ENCODE peak calls at places on chromosomes 1 and 21, in seven cellular contexts. U is stomach, L is prostate gland, V is transverse colon, O is sigmoid colon, P is suprapubic skin, A is upper lobe of left lung. F is an unnamed sample.
A peak's percentile ranks its signal among the peaks of the same experiment; 100 is the strongest.

GRCh38 chr1:155255243-155256100 is at the start of gene ENTREP3:
- DNase-seq in P (peak; percentile 91), V (peak; percentile 89), U (peak; percentile 86), L (peak; percentile 89), A (peak; percentile 97), O (peak; percentile 95), F (no peak)

GRCh38 chr1:35390600-35391494 is 122.3 kb downstream of the ZMYM4 start:
- DNase-seq in V (no peak), A (no peak), O (no peak), U (no peak), P (no peak), L (no peak), F (no peak)

GRCh38 chr21:36396314-36396713 is 11.1 kb downstream of the CHAF1B start:
- DNase-seq in U (no peak), V (no peak), O (no peak), P (no peak), A (no peak), L (no peak), F (no peak)

GRCh38 chr21:40204956-40205355 is 337.7 kb downstream of the PCP4 start:
- DNase-seq in V (no peak), P (no peak), U (no peak), A (no peak), O (no peak), L (no peak), F (no peak)

GRCh38 chr1:1435094-1435903 is at the start of gene VWA1:
- DNase-seq in O (peak; percentile 88), P (no peak), U (peak; percentile 80), V (peak; percentile 84), L (peak; percentile 80), A (peak; percentile 96), F (no peak)

GRCh38 chr1:245337829-245338484 is 183.2 kb downstream of the KIF26B start:
- DNase-seq in U (peak; percentile 47), A (no peak), V (no peak), L (no peak), P (no peak), O (no peak), F (no peak)

GRCh38 chr1:5617179-5618015 is 374.8 kb downstream of the NPHP4 start:
- DNase-seq in O (no peak), P (peak; percentile 47), U (no peak), A (peak; percentile 19), L (no peak), V (no peak), F (no peak)

GRCh38 chr1:199149591-199149990 is 510.8 kb downstream of the PTPRC start:
- DNase-seq in U (no peak), L (no peak), V (no peak), P (no peak), A (no peak), O (no peak), F (no peak)

GRCh38 chr1:3501856-3502665 is 47.6 kb downstream of the ARHGEF16 start:
- DNase-seq in P (peak; percentile 99), O (peak; percentile 84), V (peak; percentile 21), U (peak; percentile 34), A (peak; percentile 89), L (peak; percentile 50), F (no peak)

GRCh38 chr21:34707876-34708325 is 39.1 kb downstream of the CLIC6 start:
- DNase-seq in U (no peak), O (no peak), A (no peak), P (no peak), V (no peak), L (no peak), F (no peak)

DNA sequence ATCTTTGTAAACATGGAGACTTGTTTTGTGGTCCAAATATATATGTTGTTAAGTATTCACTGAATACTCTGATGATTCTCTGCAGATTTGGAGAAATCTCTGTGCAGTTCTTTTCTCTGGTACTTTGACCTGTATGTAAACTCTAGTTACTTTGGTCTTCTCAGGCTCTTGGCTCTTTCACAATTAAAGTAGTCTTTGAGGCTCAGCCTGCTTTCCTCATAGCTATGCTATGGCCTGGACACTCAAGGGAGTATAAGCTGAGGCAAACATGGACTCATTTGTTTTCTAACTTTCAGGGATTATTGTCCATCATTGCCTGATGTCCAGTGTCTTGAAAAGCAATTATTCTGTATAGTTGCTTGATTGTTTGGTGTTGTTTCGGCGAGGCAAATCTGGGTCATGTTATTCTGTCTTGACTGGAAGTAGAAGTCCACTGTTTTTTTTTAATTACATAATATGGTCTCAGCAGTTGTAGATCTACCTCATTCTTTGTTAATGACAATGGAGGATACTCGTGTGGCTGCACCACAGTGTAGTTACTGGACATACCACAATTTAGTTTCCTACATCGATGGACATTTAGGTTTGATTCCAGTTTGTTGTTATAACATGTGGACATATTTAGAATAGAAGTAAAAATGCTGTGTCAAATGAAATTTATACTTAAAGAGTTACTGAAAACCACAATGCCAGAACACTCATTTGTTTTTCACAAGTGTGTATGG is 9.2 kb downstream of the PTBP2 start:
- DNase-seq in U (no peak), V (no peak), O (no peak), L (no peak), A (no peak), P (no peak), F (no peak)
- H3K9me3 ChIP-seq in U (no peaks in the 10 kb centered on the region), V (no peaks in the 10 kb centered on the region), O (no peaks in the 10 kb centered on the region), L (no peaks in the 10 kb centered on the region), A (no peaks in the 10 kb centered on the region), P (no peaks in the 10 kb centered on the region), F (no peaks in the 10 kb centered on the region)

DNA sequence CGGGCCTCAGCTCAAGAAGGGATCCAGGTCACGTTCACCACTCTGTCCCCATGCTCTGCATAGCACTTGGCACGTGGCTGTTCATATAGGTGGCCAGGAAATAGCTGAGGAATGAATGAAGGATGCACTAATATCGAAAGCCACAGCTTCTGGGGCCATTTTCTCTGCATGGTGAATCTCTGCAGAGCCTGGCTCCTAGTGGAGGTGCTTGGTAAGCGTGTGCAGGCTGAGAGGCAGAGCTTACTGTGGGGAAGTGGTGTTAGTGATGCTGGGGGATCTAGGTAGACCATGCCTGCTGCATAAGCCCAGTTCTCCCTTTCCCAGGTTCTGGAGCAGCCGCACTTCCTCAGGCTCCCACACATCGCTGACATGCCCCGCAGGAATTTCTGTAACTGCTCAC is 8.3 kb downstream of the CSRP1 start:
- DNase-seq in P (no peak), L (no peak), V (no peak), A (no peak), O (no peak), U (no peak), F (no peak)
- H3K4me1 ChIP-seq in P (peaks cover 88% of the 10 kb centered on the region), L (peaks cover 45% of the 10 kb centered on the region), V (peaks cover 84% of the 10 kb centered on the region), A (peaks cover 91% of the 10 kb centered on the region), O (no peaks in the 10 kb centered on the region), U (peaks cover 100% of the 10 kb centered on the region), F (peaks cover 23% of the 10 kb centered on the region)

DNA sequence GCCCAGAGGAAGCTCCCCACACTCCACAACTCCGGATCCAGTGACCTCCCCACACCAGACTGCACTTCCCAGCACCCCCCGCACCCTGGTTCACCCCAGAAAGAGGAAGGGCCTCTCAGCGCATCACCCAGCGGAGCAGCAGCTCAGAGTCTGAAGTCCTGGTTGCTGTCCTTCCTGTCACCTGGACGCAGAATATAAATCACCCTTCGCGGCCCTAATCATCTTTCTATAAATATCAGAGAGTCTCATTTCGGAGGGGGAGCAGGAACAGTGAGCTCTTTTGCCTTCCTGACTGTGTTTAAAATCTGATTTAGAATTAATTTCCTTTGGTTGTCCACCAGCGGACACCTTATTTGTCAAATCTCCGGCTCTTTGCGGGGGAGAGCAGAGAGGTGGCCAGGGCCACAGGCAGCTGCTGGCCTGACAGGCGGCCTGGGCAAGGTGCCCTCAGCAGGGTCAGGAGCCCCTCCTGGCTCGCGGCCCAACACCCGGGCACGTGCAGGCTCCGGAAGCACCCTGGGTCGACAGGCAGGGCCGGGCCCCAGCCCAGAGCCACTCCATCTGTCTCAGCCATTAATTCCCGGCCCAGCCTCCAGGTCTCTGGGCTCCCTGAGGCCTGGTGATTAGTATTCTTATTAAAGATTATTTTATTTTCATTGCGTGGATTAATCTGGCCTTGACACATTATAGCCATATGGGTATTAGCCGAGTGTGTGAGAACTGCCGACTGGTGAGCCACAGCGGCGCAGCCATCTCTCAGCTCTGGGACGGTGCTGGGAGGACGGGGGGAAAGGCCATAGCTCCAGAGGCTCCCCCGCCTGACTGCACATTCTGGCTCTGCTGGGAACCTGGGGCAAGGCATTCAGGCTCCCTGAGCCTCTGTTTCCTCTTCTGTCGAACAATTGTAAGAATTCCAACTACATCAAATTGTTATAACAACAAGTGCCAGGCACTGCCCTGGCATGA is 19.7 kb downstream of the EPHA8 start:
- DNase-seq in O (no peak), A (peak; percentile 82), P (no peak), U (no peak), V (no peak), L (no peak), F (no peak)
- TF ChIP-seq POLR2AphosphoS5 in O (no peak), A (no peak), P (no peak), U (no peak), V (no peak), L (no peak), F (no peak)

GRCh38 chr21:45405819-45406762 is 1.1 kb downstream of the COL18A1 start:
- DNase-seq in O (peak; percentile 69), A (peak; percentile 87), V (no peak), U (no peak), P (no peak), L (no peak), F (no peak)
- H3K9me3 ChIP-seq in O (peaks cover 2% of the 10 kb centered on the region), A (no peaks in the 10 kb centered on the region), V (no peaks in the 10 kb centered on the region), U (peaks cover 2% of the 10 kb centered on the region), P (no peaks in the 10 kb centered on the region), L (no peaks in the 10 kb centered on the region), F (peaks cover 11% of the 10 kb centered on the region)

GRCh38 chr21:17472592-17473271 is 40.1 kb upstream of the CXADR start:
- DNase-seq in O (no peak), P (no peak), V (peak; percentile 75), A (no peak), U (peak; percentile 45), L (no peak), F (no peak)
- H3K4me1 ChIP-seq in O (no peaks in the 10 kb centered on the region), P (peaks cover 8% of the 10 kb centered on the region), V (peaks cover 28% of the 10 kb centered on the region), A (no peaks in the 10 kb centered on the region), U (peaks cover 18% of the 10 kb centered on the region), L (no peaks in the 10 kb centered on the region), F (no peaks in the 10 kb centered on the region)

F was measured in Panc1.